ENCODE peak calls at places on chromosome 1, in five cellular contexts. One of them, this sample, is unnamed.

GRCh38 chr1:155198547-155198906 is 9.2 kb downstream of the THBS3 start:
- DNase-seq in esophagus muscularis mucosa: no peak
- DNase-seq in NCI-H2171 treated with DMSO at 0.1 percent for 48 hours: no peak
- DNase-seq in NCI-H2081: no peak
- DNase-seq in transverse colon: no peak
- DNase-seq in this sample: no peak

GRCh38 chr1:164707868-164708331 is 148.9 kb downstream of the PBX1 start:
- DNase-seq in esophagus muscularis mucosa: no peak
- DNase-seq in NCI-H2171 treated with DMSO at 0.1 percent for 48 hours: no peak
- DNase-seq in NCI-H2081: no peak
- DNase-seq in transverse colon: no peak
- DNase-seq in this sample: no peak

GRCh38 chr1:198121058-198121829 is 35.6 kb upstream of the NEK7 start:
- DNase-seq in esophagus muscularis mucosa: no peak
- DNase-seq in NCI-H2171 treated with DMSO at 0.1 percent for 48 hours: no peak
- DNase-seq in NCI-H2081: no peak
- DNase-seq in transverse colon: no peak
- DNase-seq in this sample: no peak

GRCh38 chr1:212597495-212597894 is 11.1 kb upstream of the ATF3 start:
- DNase-seq in esophagus muscularis mucosa: peak
- DNase-seq in NCI-H2171 treated with DMSO at 0.1 percent for 48 hours: no peak
- DNase-seq in NCI-H2081: no peak
- DNase-seq in transverse colon: no peak
- DNase-seq in this sample: no peak

GRCh38 chr1:116910379-116911165 is 856 bp downstream of the PTGFRN start:
- DNase-seq in esophagus muscularis mucosa: no peak
- DNase-seq in NCI-H2171 treated with DMSO at 0.1 percent for 48 hours: peak
- DNase-seq in NCI-H2081: peak
- DNase-seq in transverse colon: peak
- DNase-seq in this sample: no peak

GRCh38 chr1:25217598-25218232 is 14.6 kb downstream of the SYF2 start:
- DNase-seq in esophagus muscularis mucosa: no peak
- DNase-seq in NCI-H2171 treated with DMSO at 0.1 percent for 48 hours: no peak
- DNase-seq in NCI-H2081: no peak
- DNase-seq in transverse colon: peak
- DNase-seq in this sample: no peak

GRCh38 chr1:8765253-8765652 is 52.2 kb downstream of the RERE start:
- DNase-seq in esophagus muscularis mucosa: no peak
- DNase-seq in NCI-H2171 treated with DMSO at 0.1 percent for 48 hours: no peak
- DNase-seq in NCI-H2081: no peak
- DNase-seq in transverse colon: peak
- DNase-seq in this sample: no peak

GRCh38 chr1:207052736-207053545 is at the start of gene PFKFB2:
- DNase-seq in esophagus muscularis mucosa: peak
- DNase-seq in NCI-H2171 treated with DMSO at 0.1 percent for 48 hours: peak
- DNase-seq in NCI-H2081: peak
- DNase-seq in transverse colon: peak
- DNase-seq in this sample: peak

GRCh38 chr1:10074059-10074854 is 41.5 kb downstream of the UBE4B start:
- DNase-seq in esophagus muscularis mucosa: no peak
- DNase-seq in NCI-H2171 treated with DMSO at 0.1 percent for 48 hours: no peak
- DNase-seq in NCI-H2081: no peak
- DNase-seq in transverse colon: peak
- DNase-seq in this sample: no peak

GRCh38 chr1:173430707-173431662 is 46.1 kb upstream of the PRDX6 start:
- DNase-seq in esophagus muscularis mucosa: peak
- DNase-seq in NCI-H2171 treated with DMSO at 0.1 percent for 48 hours: peak
- DNase-seq in NCI-H2081: peak
- DNase-seq in transverse colon: peak
- DNase-seq in this sample: peak

GRCh38 chr1:245872475-245872874 is 634.6 kb downstream of the SMYD3 start:
- DNase-seq in esophagus muscularis mucosa: no peak
- DNase-seq in NCI-H2171 treated with DMSO at 0.1 percent for 48 hours: no peak
- DNase-seq in NCI-H2081: no peak
- DNase-seq in transverse colon: no peak
- DNase-seq in this sample: no peak